ENCODE peak calls at places on chromosomes 6 and 20, in six cellular contexts. A, J, S, W, B and F are unnamed samples. For H3K4me1, the result is how much of the 10 kb centered on the place peaks cover.

GRCh38 chr6:16759181-16759645 is 2.0 kb downstream of the ATXN1 start:
- DNase-seq in W (no peak), B (no peak), S (no peak), J (no peak), A (no peak), F (no peak)

GRCh38 chr6:118708055-118708454 is 56.7 kb upstream of the CEP85L start:
- DNase-seq in J (no peak), B (no peak), S (no peak), A (peak), W (no peak), F (no peak)

GRCh38 chr6:50305660-50306059 is 255.9 kb upstream of the DEFB112 start:
- DNase-seq in B (no peak), W (no peak), J (no peak), S (no peak), A (no peak), F (no peak)

GRCh38 chr6:106072501-106073140 is 13.5 kb upstream of the PRDM1 start:
- DNase-seq in B (no peak), A (no peak), W (peak), S (no peak), J (no peak), F (no peak)

GRCh38 chr6:30618270-30618787 is 689 bp downstream of the MRPS18B start:
- DNase-seq in A (no peak), J (no peak), S (peak), W (no peak), B (no peak), F (no peak)

GRCh38 chr6:127641905-127642304 is 64.9 kb downstream of the C6orf58 start:
- DNase-seq in S (no peak), A (peak), W (no peak), B (no peak), J (no peak), F (no peak)

GRCh38 chr20:37295595-37295994 is 6.1 kb downstream of the MANBAL start:
- DNase-seq in J (no peak), B (no peak), S (no peak), A (no peak), W (no peak), F (no peak)

GRCh38 chr6:138403324-138403800 is 661 bp upstream of the HEBP2 start:
- DNase-seq in B (no peak), J (peak), S (peak), A (no peak), W (peak), F (no peak)

GRCh38 chr6:75421316-75422023 is 72.1 kb downstream of the FILIP1 start:
- DNase-seq in W (no peak), S (no peak), B (no peak), A (peak), J (no peak), F (no peak)

GRCh38 chr6:29887819-29888581 is 54.3 kb upstream of the HLA-A start:
- DNase-seq in W (no peak), J (peak), S (peak), A (peak), B (no peak), F (peak)

GRCh38 chr6:63355632-63356031 is 35.8 kb upstream of the LGSN start:
- DNase-seq in W (no peak), J (no peak), S (no peak), B (no peak), A (no peak), F (no peak)

GRCh38 chr6:136784910-136785746 is 7.1 kb downstream of the MAP3K5 start:
- DNase-seq in A (no peak), B (no peak), W (no peak), J (no peak), S (peak), F (peak)

GRCh38 chr20:48754269-48754668 is 73.5 kb downstream of the PREX1 start:
- DNase-seq in B (no peak), S (no peak), W (no peak), A (no peak), J (no peak), F (no peak)

GRCh38 chr6:165232277-165232654 is 77.1 kb downstream of the C6orf118 start:
- DNase-seq in W (no peak), B (no peak), S (no peak), J (no peak), A (no peak), F (no peak)

GRCh38 chr6:15948930-15949900 is 179.7 kb upstream of the MYLIP start:
- DNase-seq in J (no peak), S (peak), B (no peak), A (no peak), W (no peak), F (no peak)

GRCh38 chr6:9139762-9140161 is 704.4 kb upstream of the SLC35B3 start:
- DNase-seq in W (no peak), B (no peak), S (no peak), A (peak), J (no peak), F (no peak)

GRCh38 chr6:35343092-35343834 is 905 bp downstream of the PPARD start:
- DNase-seq in J (peak), A (peak), W (no peak), B (no peak), S (peak), F (peak)

GRCh38 chr6:168118935-168119334 is 39.9 kb upstream of the FRMD1 start:
- DNase-seq in W (no peak), B (peak), A (no peak), J (peak), S (no peak), F (no peak)

GRCh38 chr6:106114492-106114891 is 28.4 kb downstream of the PRDM1 start:
- DNase-seq in W (no peak), J (no peak), A (no peak), B (no peak), S (no peak), F (no peak)

GRCh38 chr20:11822116-11822794 is 95.4 kb upstream of the BTBD3 start:
- DNase-seq in A (peak), W (no peak), B (no peak), J (no peak), S (no peak), F (no peak)

GRCh38 chr6:150528648-150529285 is 70.9 kb upstream of the PLEKHG1 start:
- DNase-seq in J (peak), A (peak), S (no peak), W (no peak), B (peak), F (peak)

GRCh38 chr20:37389844-37390275 is 43.9 kb downstream of the SRC start:
- DNase-seq in J (no peak), B (no peak), S (no peak), W (no peak), A (no peak), F (no peak)

GRCh38 chr20:35506872-35507638 is 22.4 kb downstream of the C20orf173 start:
- DNase-seq in A (peak), W (no peak), S (no peak), J (no peak), B (no peak), F (no peak)

GRCh38 chr20:39117486-39117885 is 155.3 kb downstream of the DHX35 start:
- DNase-seq in S (peak), W (no peak), J (no peak), A (peak), B (no peak), F (no peak)

GRCh38 chr6:149450679-149451360 is 34.0 kb downstream of the ZC3H12D start:
- DNase-seq in B (peak), W (no peak), S (peak), J (no peak), A (no peak), F (no peak)

GRCh38 chr20:19588731-19589130 is 169.3 kb upstream of the RIN2 start:
- DNase-seq in A (no peak), W (no peak), B (peak), S (peak), J (peak), F (peak)

GRCh38 chr20:53030061-53030460 is 57.9 kb downstream of the TSHZ2 start:
- DNase-seq in B (no peak), J (no peak), A (no peak), S (no peak), W (peak), F (no peak)

GRCh38 chr6:106084106-106084963 is 1.8 kb upstream of the PRDM1 start:
- DNase-seq in A (peak), W (peak), S (no peak), J (peak), B (no peak), F (peak)

GRCh38 chr6:46130665-46131064 is 876 bp downstream of the ENPP4 start:
- DNase-seq in A (no peak), B (no peak), W (no peak), J (no peak), S (no peak), F (no peak)

GRCh38 chr20:53104889-53105288 is 132.7 kb downstream of the TSHZ2 start:
- DNase-seq in A (no peak), B (no peak), S (no peak), J (no peak), W (no peak), F (no peak)

GRCh38 chr6:11909696-11910132 is 102.4 kb upstream of the HIVEP1 start:
- DNase-seq in B (no peak), S (no peak), J (no peak), W (no peak), A (peak), F (no peak)

GRCh38 chr6:2767327-2767985 is 2.3 kb downstream of the WRNIP1 start:
- DNase-seq in J (no peak), A (no peak), B (no peak), W (no peak), S (no peak), F (no peak)

GRCh38 chr6:36933102-36933501 is 21.4 kb upstream of the PI16 start:
- DNase-seq in J (no peak), A (peak), B (no peak), S (no peak), W (no peak), F (no peak)

GRCh38 chr6:81171991-81172740 is 580.3 kb downstream of the TENT5A start:
- DNase-seq in B (no peak), J (peak), A (peak), S (no peak), W (no peak), F (peak)

GRCh38 chr6:131844243-131844841 is 36.5 kb downstream of the ENPP1 start:
- DNase-seq in B (no peak), J (no peak), W (no peak), A (peak), S (no peak), F (no peak)

GRCh38 chr6:142760152-142760551 is 184.8 kb downstream of the HIVEP2 start:
- DNase-seq in B (no peak), J (no peak), W (no peak), A (peak), S (no peak), F (no peak)

GRCh38 chr20:44309763-44310663 is 989 bp downstream of the FITM2 start:
- DNase-seq in A (peak), B (no peak), W (no peak), S (no peak), J (peak), F (peak)

GRCh38 chr20:44302026-44302669 is 8.9 kb downstream of the FITM2 start:
- DNase-seq in B (no peak), W (no peak), J (no peak), S (no peak), A (no peak), F (no peak)

GRCh38 chr20:44301285-44301684 is 9.7 kb downstream of the FITM2 start:
- DNase-seq in W (no peak), S (no peak), A (no peak), B (no peak), J (no peak), F (no peak)

GRCh38 chr20:44306927-44307326 is 4.1 kb downstream of the FITM2 start:
- DNase-seq in B (no peak), A (no peak), W (no peak), J (no peak), S (no peak), F (no peak)

DNA sequence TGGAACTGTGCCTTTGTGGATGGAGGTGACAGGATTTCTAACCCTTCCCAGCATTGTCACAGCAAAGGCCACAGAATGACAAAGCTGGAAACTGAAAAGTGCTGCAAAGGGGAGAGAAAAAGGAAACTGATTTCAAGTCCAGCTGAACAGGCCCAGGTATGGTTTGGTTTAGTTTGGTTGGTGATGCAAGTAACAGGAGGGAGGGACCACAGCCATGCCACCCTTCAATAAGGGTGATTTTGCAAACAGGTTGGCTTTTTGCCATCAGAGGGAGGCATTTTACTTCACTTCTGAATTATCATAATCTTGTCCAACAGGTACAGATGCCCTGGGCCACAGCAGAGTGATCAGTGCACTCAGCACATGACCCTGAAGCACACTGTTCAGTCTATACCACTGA is 6.6 kb downstream of the FITM2 start:
- DNase-seq in J (no peak), A (no peak), W (no peak), S (no peak), B (no peak), F (no peak)
- H3K4me1 ChIP-seq in J (under half), A (under half), W (under half), S (under half), B (under half), F (under half)

GRCh38 chr6:10531942-10532341 is 10.8 kb downstream of the GCNT2 start:
- DNase-seq in A (no peak), J (no peak), S (no peak), B (no peak), W (no peak), F (no peak)

GRCh38 chr6:10532392-10532791 is 11.2 kb downstream of the GCNT2 start:
- DNase-seq in J (no peak), S (no peak), A (no peak), B (no peak), W (no peak), F (no peak)

GRCh38 chr6:10534418-10534760 is 13.2 kb downstream of the GCNT2 start:
- DNase-seq in A (no peak), B (no peak), S (no peak), J (no peak), W (no peak), F (no peak)

GRCh38 chr6:10529231-10529801 is 8.2 kb downstream of the GCNT2 start:
- DNase-seq in W (no peak), J (no peak), B (peak), A (no peak), S (peak), F (no peak)

DNA sequence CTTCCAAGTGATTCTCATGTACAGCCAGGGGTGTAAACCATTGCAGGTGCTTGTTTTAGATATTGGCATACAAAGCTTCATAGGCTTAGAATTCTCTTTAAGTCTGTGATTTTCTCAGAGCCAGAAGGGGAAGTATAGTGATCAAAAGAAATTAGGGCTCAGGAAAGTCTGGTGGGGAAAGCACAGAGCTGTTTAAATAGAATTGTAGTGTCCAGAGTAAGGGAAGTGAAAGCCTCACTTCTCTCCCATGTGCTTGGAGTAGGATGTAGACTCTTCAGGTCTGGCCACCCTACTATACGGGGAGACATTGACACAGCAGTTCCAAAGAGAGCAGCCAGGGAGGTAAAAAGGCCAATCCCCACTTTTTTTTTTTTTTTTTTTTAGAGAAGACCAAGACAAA is 10.4 kb downstream of the GCNT2 start:
- DNase-seq in J (no peak), B (no peak), A (no peak), S (no peak), W (no peak), F (no peak)
- TF ChIP-seq POLR2A in J (no peak), B (no peak), A (no peak), S (no peak), W (no peak), F (no peak)

GRCh38 chr20:842547-842940 is 9.0 kb downstream of the FAM110A start:
- DNase-seq in A (no peak), B (no peak), S (no peak), W (no peak), J (no peak), F (no peak)
- H3K4me1 ChIP-seq in A (under half), B (under half), S (half or more), W (under half), J (under half), F (under half)

DNA sequence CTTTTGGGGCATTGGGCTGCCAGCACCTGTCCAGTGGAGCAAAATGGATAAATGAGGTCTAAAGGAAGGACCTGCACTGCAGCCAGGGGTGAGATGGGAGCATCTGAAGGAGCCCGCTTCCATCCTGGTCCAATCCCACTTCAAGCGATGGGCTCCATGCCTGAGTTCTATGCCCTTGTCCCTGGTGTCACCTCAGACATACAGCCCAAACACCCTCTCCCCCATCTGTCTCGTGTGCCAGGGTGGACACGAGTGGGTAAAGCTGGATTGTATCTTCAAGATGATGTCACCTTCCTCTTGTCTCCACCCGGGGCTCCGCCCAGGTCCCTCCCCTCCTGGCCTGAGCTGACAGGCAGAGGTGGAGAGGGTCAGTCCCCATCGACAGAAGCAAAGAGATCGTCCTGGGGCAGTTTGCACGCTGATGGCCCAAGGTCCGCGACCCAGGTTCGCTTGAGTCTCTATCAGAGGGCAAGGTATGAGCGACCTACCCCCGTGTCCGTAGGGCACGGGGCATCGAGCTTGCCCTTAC is 544 bp downstream of the SMIM29 start:
- DNase-seq in S (peak), W (no peak), J (peak), A (peak), B (peak), F (no peak)
- TF ChIP-seq POLR2A in S (no peak), W (no peak), J (no peak), A (no peak), B (no peak), F (no peak)

GRCh38 chr6:160668589-160668988 is 4.5 kb upstream of the LPA start:
- DNase-seq in B (no peak), W (peak), J (no peak), A (no peak), S (no peak), F (no peak)
- H3K4me1 ChIP-seq in B (under half), W (under half), J (under half), A (under half), S (under half), F (under half)

GRCh38 chr6:82362144-82362543 is 1.5 kb upstream of the TPBG start:
- DNase-seq in J (no peak), W (no peak), B (no peak), S (no peak), A (no peak), F (no peak)

GRCh38 chr6:82364087-82365010 is 732 bp downstream of the TPBG start:
- DNase-seq in A (peak), J (peak), W (no peak), B (peak), S (peak), F (peak)

GRCh38 chr6:82362868-82363267 is 749 bp upstream of the TPBG start:
- DNase-seq in A (peak), B (no peak), J (peak), S (no peak), W (no peak), F (no peak)

GRCh38 chr6:82363368-82364086 is at the start of gene TPBG:
- DNase-seq in A (peak), B (peak), W (no peak), S (peak), J (peak), F (no peak)

GRCh38 chr6:82365011-82365751 is 1.6 kb downstream of the TPBG start:
- DNase-seq in J (peak), A (peak), S (peak), B (no peak), W (no peak), F (no peak)
- TF ChIP-seq POLR2A in J (no peak), A (no peak), S (no peak), B (no peak), W (no peak), F (no peak)

GRCh38 chr6:130426078-130426726 is 60.4 kb downstream of the TMEM200A start:
- DNase-seq in W (no peak), A (peak), S (no peak), J (no peak), B (no peak), F (no peak)
- H3K4me1 ChIP-seq in W (under half), A (under half), S (under half), J (under half), B (under half), F (under half)

GRCh38 chr20:50269111-50270033 is 78.7 kb downstream of the CEBPB start:
- DNase-seq in J (no peak), S (no peak), B (no peak), A (no peak), W (no peak), F (no peak)
- TF ChIP-seq POLR2A in J (no peak), S (no peak), B (no peak), A (no peak), W (no peak), F (no peak)

GRCh38 chr6:25387921-25388320 is 108.7 kb downstream of the CARMIL1 start:
- DNase-seq in S (no peak), J (no peak), A (no peak), W (no peak), B (no peak), F (no peak)
- H3K4me1 ChIP-seq in S (under half), J (under half), A (under half), W (under half), B (under half), F (under half)

GRCh38 chr20:17958326-17959256 is 10.0 kb downstream of the SNX5 start:
- DNase-seq in B (no peak), W (no peak), S (no peak), A (peak), J (no peak), F (no peak)

GRCh38 chr20:17963114-17963897 is 5.3 kb downstream of the SNX5 start:
- DNase-seq in J (no peak), S (no peak), A (no peak), W (no peak), B (no peak), F (no peak)

GRCh38 chr20:17959257-17959627 is 9.4 kb downstream of the SNX5 start:
- DNase-seq in J (no peak), S (no peak), A (no peak), W (no peak), B (no peak), F (no peak)

GRCh38 chr20:17961600-17961965 is 7.0 kb downstream of the SNX5 start:
- DNase-seq in S (no peak), J (no peak), A (peak), B (no peak), W (no peak), F (no peak)

GRCh38 chr20:17960927-17961599 is 7.5 kb downstream of the SNX5 start:
- DNase-seq in S (no peak), W (no peak), A (peak), B (no peak), J (peak), F (no peak)
- TF ChIP-seq POLR2A in S (no peak), W (no peak), A (no peak), B (no peak), J (no peak), F (no peak)